ENCODE peak calls at places on chromosomes 3 and 15, in five cellular contexts. T, G, Q, S and L are unnamed samples.

GRCh38 chr3:71585891-71586809 is 2.6 kb upstream of the FOXP1 start:
- DNase-seq in T (peak; percentile 66), G (peak; percentile 57), Q (no peak), S (no peak), L (no peak)

GRCh38 chr15:62486041-62486440 is 321.0 kb upstream of the C2CD4B start:
- DNase-seq in T (no peak), G (no peak), Q (no peak), S (no peak), L (no peak)

GRCh38 chr15:33108518-33108917 is 86.0 kb downstream of the FMN1 start:
- DNase-seq in T (no peak), G (no peak), Q (no peak), S (no peak), L (no peak)

GRCh38 chr3:169812124-169812843 is 386 bp upstream of the LRRIQ4 start:
- DNase-seq in T (peak; percentile 63), G (peak; percentile 84), Q (peak; percentile 73), S (no peak), L (peak; percentile 53)

GRCh38 chr3:37272743-37273142 is 98.4 kb upstream of the LRRFIP2 start:
- DNase-seq in T (peak; percentile 15), G (peak; percentile 24), Q (no peak), S (no peak), L (no peak)

GRCh38 chr15:49817100-49817499 is 196.3 kb downstream of the DTWD1 start:
- DNase-seq in T (no peak), G (no peak), Q (no peak), S (no peak), L (no peak)

GRCh38 chr3:126521122-126521891 is 2.6 kb upstream of the CHST13 start:
- DNase-seq in T (no peak), G (no peak), Q (no peak), S (no peak), L (no peak)

GRCh38 chr15:99369250-99369649 is 118.0 kb downstream of the LRRC28 start:
- DNase-seq in T (no peak), G (no peak), Q (no peak), S (no peak), L (no peak)

GRCh38 chr3:183697610-183698317 is at the start of gene YEATS2:
- DNase-seq in T (peak; percentile 61), G (peak; percentile 44), Q (peak; percentile 82), S (peak; percentile 17), L (peak; percentile 79)

GRCh38 chr15:31801152-31801551 is 229.2 kb upstream of the CHRNA7 start:
- DNase-seq in T (no peak), G (no peak), Q (no peak), S (no peak), L (no peak)

GRCh38 chr15:31499953-31500808 is 173.5 kb downstream of the KLF13 start:
- DNase-seq in T (no peak), G (no peak), Q (peak; percentile 23), S (no peak), L (no peak)

GRCh38 chr3:18716821-18717220 is 291.7 kb upstream of the SATB1 start:
- DNase-seq in T (no peak), G (no peak), Q (no peak), S (no peak), L (no peak)

GRCh38 chr15:38695249-38696119 is 130.9 kb upstream of the RASGRP1 start:
- DNase-seq in T (no peak), G (peak; percentile 16), Q (no peak), S (no peak), L (no peak)

GRCh38 chr15:38699633-38700230 is 135.1 kb upstream of the RASGRP1 start:
- DNase-seq in T (peak; percentile 65), G (peak; percentile 63), Q (peak; percentile 59), S (no peak), L (peak; percentile 43)

GRCh38 chr15:38696120-38696727 is 131.6 kb upstream of the RASGRP1 start:
- DNase-seq in T (peak; percentile 63), G (peak; percentile 49), Q (no peak), S (no peak), L (no peak)

GRCh38 chr15:38698215-38698614 is 133.6 kb upstream of the RASGRP1 start:
- DNase-seq in T (no peak), G (no peak), Q (no peak), S (no peak), L (no peak)

DNA sequence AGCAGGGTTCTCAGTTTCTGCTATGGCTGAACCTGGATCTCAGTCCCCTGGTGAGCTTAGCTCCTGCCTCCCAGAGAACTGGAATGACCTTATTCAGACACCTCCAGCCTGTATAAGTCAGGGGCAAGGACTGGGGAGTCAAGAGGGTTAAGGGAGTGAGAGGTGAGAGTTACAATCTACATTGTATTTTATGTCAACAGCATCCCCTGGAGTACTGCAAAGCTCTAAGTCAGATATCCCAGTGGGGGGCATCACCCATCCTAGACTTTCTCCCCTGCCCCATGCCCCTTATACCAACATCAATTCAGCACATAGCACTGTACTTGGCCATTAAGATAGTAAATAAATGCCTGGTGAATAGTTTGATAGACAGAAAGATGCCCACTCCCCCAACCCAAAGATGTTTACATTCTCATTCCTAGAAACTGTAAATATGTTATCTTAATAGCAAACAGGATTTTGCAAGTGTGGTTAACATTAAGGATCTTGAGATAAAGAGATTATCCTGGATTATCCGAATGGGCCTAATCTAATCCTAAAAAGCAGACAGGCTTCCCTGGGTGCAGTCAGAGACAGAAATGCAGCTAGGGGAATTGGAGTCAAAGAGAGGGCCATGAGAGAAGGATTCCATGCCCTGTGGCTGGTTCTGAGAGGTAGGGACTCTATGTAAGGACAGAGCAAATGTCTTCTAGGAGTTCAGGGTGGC is 132.3 kb upstream of the RASGRP1 start:
- DNase-seq in T (no peak), G (no peak), Q (no peak), S (no peak), L (no peak)
- H4K91ac ChIP-seq in T (no peak overlapping the region), G (no peak overlapping the region), Q (no peak overlapping the region), S (no peak overlapping the region), L (no peak overlapping the region)

GRCh38 chr3:12158387-12159226 is at the start of gene TIMP4:
- DNase-seq in T (peak; percentile 28), G (peak; percentile 46), Q (peak; percentile 63), S (peak; percentile 36), L (peak; percentile 14)

GRCh38 chr3:12154151-12154550 is 4.6 kb downstream of the TIMP4 start:
- DNase-seq in T (peak; percentile 8), G (peak; percentile 18), Q (no peak), S (no peak), L (no peak)

GRCh38 chr3:12155264-12155663 is 3.4 kb downstream of the TIMP4 start:
- DNase-seq in T (no peak), G (no peak), Q (no peak), S (no peak), L (no peak)

GRCh38 chr3:12157026-12157425 is 1.7 kb downstream of the TIMP4 start:
- DNase-seq in T (no peak), G (no peak), Q (no peak), S (no peak), L (no peak)

DNA sequence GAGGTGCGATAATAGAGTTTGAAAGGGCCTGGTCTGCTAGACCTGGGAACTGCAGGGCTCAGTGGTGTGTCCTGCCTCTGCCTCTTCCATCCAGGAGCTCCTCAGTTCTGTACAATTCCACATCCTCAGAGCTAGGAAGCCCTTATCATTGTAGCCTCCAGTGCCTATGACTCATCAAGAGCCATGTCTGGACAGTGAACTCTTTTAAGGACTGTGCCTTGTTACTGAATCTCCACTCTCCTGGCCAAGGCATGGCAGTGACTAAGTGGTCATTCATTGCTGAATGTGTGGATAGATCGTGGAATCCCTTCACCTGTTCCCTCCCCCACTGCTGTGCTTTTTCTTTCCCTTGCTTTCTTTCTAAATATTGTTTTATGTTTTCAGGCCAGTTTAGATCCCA is 2.9 kb downstream of the TIMP4 start:
- DNase-seq in T (peak; percentile 85), G (peak; percentile 93), Q (no peak), S (no peak), L (no peak)
- H4K91ac ChIP-seq in T (no peak overlapping the region), G (peak overlapping the region; percentile 37), Q (no peak overlapping the region), S (no peak overlapping the region), L (no peak overlapping the region)

GRCh38 chr15:74421302-74422245 is 12.2 kb downstream of the SEMA7A start:
- DNase-seq in T (no peak), G (no peak), Q (no peak), S (no peak), L (no peak)
- H4K91ac ChIP-seq in T (peak overlapping the region; percentile 90), G (peak overlapping the region; percentile 37), Q (no peak overlapping the region), S (peak overlapping the region; percentile 68), L (peak overlapping the region; percentile 26)

GRCh38 chr3:31290046-31290445 is 242.7 kb upstream of the STT3B start:
- DNase-seq in T (no peak), G (no peak), Q (no peak), S (no peak), L (no peak)

GRCh38 chr3:31288641-31289100 is 244.1 kb upstream of the STT3B start:
- DNase-seq in T (peak; percentile 60), G (peak; percentile 64), Q (peak; percentile 53), S (peak; percentile 10), L (peak; percentile 74)

GRCh38 chr3:31289592-31289991 is 243.1 kb upstream of the STT3B start:
- DNase-seq in T (no peak), G (no peak), Q (no peak), S (no peak), L (no peak)

GRCh38 chr3:31285808-31286486 is 246.8 kb upstream of the STT3B start:
- DNase-seq in T (no peak), G (no peak), Q (no peak), S (no peak), L (no peak)

DNA sequence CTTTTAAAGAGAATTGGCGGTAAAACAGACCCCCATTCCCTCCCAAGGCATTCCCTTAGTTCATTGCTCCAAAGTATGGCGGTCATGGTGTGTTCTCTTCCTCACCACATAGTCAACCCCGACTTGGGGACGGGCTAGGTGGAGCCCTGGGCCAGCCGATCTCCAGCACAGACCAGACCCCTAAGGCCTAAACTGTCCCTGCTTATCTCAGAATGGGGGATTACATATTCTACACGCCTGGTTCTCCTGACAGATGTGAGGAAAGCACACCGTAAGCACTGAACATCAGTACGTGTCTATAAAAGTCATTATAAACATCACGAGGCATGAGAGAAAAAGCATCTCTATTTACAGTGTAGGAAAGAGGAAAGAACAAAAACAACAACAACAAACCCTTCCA is 244.5 kb upstream of the STT3B start:
- DNase-seq in T (no peak), G (no peak), Q (no peak), S (no peak), L (peak; percentile 8)
- H4K91ac ChIP-seq in T (no peak overlapping the region), G (no peak overlapping the region), Q (no peak overlapping the region), S (no peak overlapping the region), L (no peak overlapping the region)

DNA sequence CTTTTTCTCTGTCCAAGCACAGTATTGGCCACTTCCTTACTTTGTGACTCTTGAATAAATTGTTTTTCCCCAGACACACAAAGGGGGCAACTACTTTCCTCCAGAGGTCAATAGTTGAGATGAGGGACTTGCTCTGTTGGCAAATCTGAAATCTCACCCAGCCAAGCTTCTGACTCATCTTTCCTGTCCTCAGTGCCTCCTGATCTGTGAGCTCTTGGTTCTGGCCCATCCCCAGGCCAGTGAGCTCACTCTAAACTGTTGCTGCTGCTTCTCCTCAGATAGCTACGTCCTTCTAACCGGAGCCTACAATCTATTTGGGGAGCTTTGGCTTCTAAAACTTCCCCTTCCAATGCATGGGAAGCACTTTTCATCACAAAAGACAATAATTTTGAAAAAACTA is 50.0 kb upstream of the NMD3 start:
- DNase-seq in T (peak; percentile 72), G (peak; percentile 89), Q (no peak), S (no peak), L (no peak)
- H4K91ac ChIP-seq in T (no peak overlapping the region), G (no peak overlapping the region), Q (no peak overlapping the region), S (no peak overlapping the region), L (no peak overlapping the region)